ENCODE peak calls at places on chromosomes 11 and 22, in ten cellular contexts. Z, R, S, M, V, E, D, L, X and B are unnamed samples.

GRCh38 chr11:31601635-31602282 is 92.2 kb downstream of the ELP4 start:
- DNase-seq in L (no peak), S (no peak), M (no peak), D (no peak), E (no peak), X (no peak), R (no peak), V (no peak), Z (no peak), B (no peak)

GRCh38 chr11:27977031-27977430 is 130.9 kb downstream of the KIF18A start:
- DNase-seq in V (no peak), S (no peak), M (no peak), Z (no peak), R (no peak), L (no peak), D (no peak), E (no peak), X (peak), B (no peak)

GRCh38 chr11:129930743-129931142 is 35.4 kb upstream of the NFRKB start:
- DNase-seq in X (no peak), R (no peak), E (no peak), L (no peak), V (no peak), Z (no peak), S (no peak), D (no peak), M (no peak), B (no peak)

GRCh38 chr11:134957540-134958335 is 545.7 kb upstream of the B3GAT1 start:
- DNase-seq in X (no peak), L (no peak), R (no peak), E (no peak), D (no peak), V (no peak), S (no peak), Z (no peak), M (no peak), B (no peak)

GRCh38 chr11:134144744-134145143 is 75.9 kb downstream of the JAM3 start:
- DNase-seq in X (no peak), V (no peak), D (no peak), S (no peak), L (no peak), M (no peak), Z (no peak), E (no peak), R (peak), B (no peak)

GRCh38 chr11:57648791-57649735 is 649 bp downstream of the YPEL4 start:
- DNase-seq in M (peak), D (no peak), X (peak), S (no peak), V (no peak), L (no peak), R (peak), E (no peak), Z (no peak), B (no peak)

GRCh38 chr22:48702573-48703264 is 1125.0 kb downstream of the BRD1 start:
- DNase-seq in Z (no peak), S (no peak), D (no peak), M (no peak), E (no peak), L (peak), R (no peak), X (no peak), V (peak), B (no peak)

GRCh38 chr22:38572065-38572464 is 2.1 kb upstream of the DMC1 start:
- DNase-seq in M (peak), X (peak), L (no peak), V (no peak), R (peak), D (no peak), E (no peak), Z (peak), S (peak), B (no peak)

GRCh38 chr22:17744430-17744829 is 29.8 kb downstream of the BID start:
- DNase-seq in L (no peak), X (no peak), S (no peak), Z (no peak), V (no peak), D (no peak), E (no peak), M (no peak), R (no peak), B (no peak)

GRCh38 chr11:77999446-77999845 is 5.0 kb upstream of the INTS4 start:
- DNase-seq in D (no peak), Z (no peak), V (no peak), L (no peak), S (no peak), R (no peak), M (peak), E (no peak), X (no peak), B (no peak)

GRCh38 chr11:65888163-65888814 is at the start of gene FIBP:
- DNase-seq in X (peak), S (peak), E (peak), D (peak), V (peak), M (peak), L (peak), R (peak), Z (peak), B (peak)

GRCh38 chr22:20486229-20486628 is 9.4 kb downstream of the KLHL22 start:
- DNase-seq in Z (no peak), M (no peak), D (no peak), X (no peak), E (no peak), S (no peak), R (no peak), L (no peak), V (no peak), B (no peak)

GRCh38 chr22:37601540-37602442 is 6.8 kb upstream of the GGA1 start:
- DNase-seq in L (no peak), E (no peak), D (no peak), V (no peak), Z (no peak), X (peak), S (no peak), R (peak), M (peak), B (no peak)

GRCh38 chr11:103773059-103773458 is 263.4 kb upstream of the DDI1 start:
- DNase-seq in Z (no peak), V (no peak), X (peak), M (no peak), S (no peak), L (no peak), E (peak), R (peak), D (no peak), B (peak)

GRCh38 chr22:38789606-38790005 is 4.3 kb downstream of the DNAL4 start:
- DNase-seq in Z (no peak), R (no peak), V (no peak), L (no peak), S (no peak), M (no peak), E (no peak), X (no peak), D (no peak), B (no peak)

GRCh38 chr22:35630387-35630793 is 13.3 kb upstream of the MB start:
- DNase-seq in L (no peak), E (peak), V (no peak), R (peak), X (peak), D (no peak), M (peak), S (no peak), Z (no peak), B (no peak)

GRCh38 chr11:73347067-73347466 is 29.1 kb upstream of the RELT start:
- DNase-seq in E (no peak), L (no peak), V (no peak), D (no peak), R (no peak), S (no peak), Z (no peak), X (no peak), M (no peak), B (no peak)

GRCh38 chr22:41781508-41781906 is 19.0 kb upstream of the CCDC134 start:
- DNase-seq in E (no peak), V (no peak), X (no peak), S (no peak), L (no peak), D (no peak), Z (no peak), M (no peak), R (no peak), B (no peak)
- H3K4me3 ChIP-seq in E (no peak), V (no peak), X (no peak), S (no peak), L (peak), D (no peak), Z (peak), M (peak), R (no peak), B (no peak)

DNA sequence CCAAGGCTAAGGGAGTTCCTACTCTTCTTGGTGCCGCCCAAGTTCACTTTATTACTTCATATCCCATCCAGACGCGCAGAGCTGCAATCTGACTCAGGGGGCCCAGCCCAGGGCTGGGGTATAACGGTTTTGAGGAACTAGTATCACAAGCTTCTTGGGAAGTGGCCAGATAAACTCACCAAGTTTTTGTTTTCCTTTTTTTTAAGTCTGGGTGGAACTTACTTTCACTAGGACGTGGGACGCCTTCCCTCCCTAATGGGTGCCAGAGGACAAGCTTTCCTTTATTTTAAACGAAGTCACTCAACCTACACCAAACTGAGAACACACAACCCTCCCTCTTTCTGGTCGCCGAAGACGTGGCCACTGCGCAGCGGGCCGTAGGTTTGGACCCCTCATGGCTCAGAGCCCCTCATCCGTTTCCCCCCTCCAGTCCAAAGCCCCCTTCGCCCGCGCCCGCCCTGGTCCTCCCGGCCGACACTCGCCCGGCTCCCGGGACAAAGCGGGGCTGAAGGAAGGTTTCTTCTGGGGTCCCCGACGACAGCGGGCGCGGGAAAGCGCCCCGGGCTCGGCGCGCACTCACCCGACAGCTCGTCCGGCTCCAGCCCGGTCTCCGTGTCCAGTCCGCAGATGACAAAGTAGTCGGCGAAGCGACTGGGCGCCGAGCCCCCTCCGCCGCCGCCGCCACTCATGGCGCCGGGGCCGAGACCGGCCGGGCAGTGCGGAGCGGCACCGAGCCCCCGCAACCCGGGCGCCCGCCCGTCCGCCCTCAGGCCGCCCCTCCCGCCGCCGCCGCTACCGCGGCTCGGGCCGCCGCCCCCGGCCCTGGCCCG is 554 bp downstream of the DENND5A start:
- DNase-seq in R (peak), V (peak), Z (no peak), D (peak), S (peak), E (no peak), L (peak), M (no peak), X (peak), B (peak)
- H3K4me3 ChIP-seq in R (peak), V (peak), Z (peak), D (peak), S (peak), E (peak), L (peak), M (peak), X (peak), B (peak)

GRCh38 chr11:88384678-88385015 is 47.1 kb upstream of the CTSC start:
- DNase-seq in V (no peak), S (no peak), R (peak), Z (no peak), M (no peak), E (no peak), D (no peak), L (no peak), X (no peak), B (no peak)
- H3K4me3 ChIP-seq in V (no peak), S (no peak), R (no peak), Z (no peak), M (no peak), E (no peak), D (no peak), L (no peak), X (no peak), B (no peak)

GRCh38 chr11:63945482-63946163 is 6.8 kb downstream of the NAA40 start:
- DNase-seq in V (peak), Z (peak), X (peak), R (peak), D (peak), E (peak), M (peak), S (peak), L (peak), B (no peak)
- H3K4me3 ChIP-seq in V (peak), Z (no peak), X (no peak), R (no peak), D (no peak), E (no peak), M (no peak), S (no peak), L (peak), B (no peak)

GRCh38 chr11:118911113-118911879 is 14.4 kb downstream of the BCL9L start:
- DNase-seq in M (no peak), V (no peak), Z (no peak), D (no peak), R (no peak), S (no peak), L (no peak), E (no peak), X (peak), B (no peak)
- H3K4me3 ChIP-seq in M (no peak), V (peak), Z (peak), D (no peak), R (peak), S (no peak), L (no peak), E (peak), X (peak), B (peak)